ENCODE peak calls at places on chromosomes 4 and X, in nine cellular contexts. M, L, R, Z, H, I, J, S and W are unnamed samples.
A peak's percentile ranks its signal among the peaks of the same experiment; 100 is the strongest.

GRCh38 chr4:121307441-121308327 is 73.1 kb downstream of the QRFPR start:
- DNase-seq in S (no peak), J (peak; percentile 73), Z (peak; percentile 63), R (no peak), H (no peak), I (no peak), L (peak; percentile 53), M (peak; percentile 5), W (peak; percentile 32)

GRCh38 chr4:169802871-169803270 is 45.1 kb upstream of the HPF1 start:
- DNase-seq in I (no peak), M (no peak), J (no peak), H (no peak), S (no peak), Z (no peak), L (no peak), R (no peak), W (no peak)

GRCh38 chrX:55056820-55057690 is 17.8 kb upstream of the PAGE2B start:
- DNase-seq in M (no peak), L (no peak), J (no peak), Z (no peak), H (no peak), I (no peak), S (no peak), R (no peak), W (peak; percentile 9)

GRCh38 chr4:2341261-2341841 is 77.1 kb downstream of the ZFYVE28 start:
- DNase-seq in J (no peak), H (no peak), S (no peak), R (peak; percentile 58), I (no peak), Z (no peak), M (no peak), L (no peak), W (no peak)

GRCh38 chr4:176443117-176443516 is 123.4 kb downstream of the SPCS3 start:
- DNase-seq in M (no peak), S (no peak), J (no peak), H (no peak), L (no peak), Z (peak; percentile 56), I (no peak), R (no peak), W (no peak)

GRCh38 chr4:26326791-26327190 is 6.0 kb downstream of the RBPJ start:
- DNase-seq in H (no peak), L (no peak), I (no peak), M (no peak), R (no peak), J (no peak), Z (no peak), S (no peak), W (no peak)

GRCh38 chrX:116246261-116246660 is 75.7 kb downstream of the AGTR2 start:
- DNase-seq in M (no peak), R (no peak), I (no peak), L (no peak), Z (peak; percentile 0), J (no peak), H (no peak), S (no peak), W (no peak)

GRCh38 chr4:7212101-7212674 is 19.9 kb downstream of the SORCS2 start:
- DNase-seq in H (peak; percentile 16), L (no peak), I (no peak), Z (no peak), M (no peak), S (no peak), J (no peak), R (no peak), W (no peak)

GRCh38 chr4:4585012-4585670 is 43.3 kb upstream of the STX18 start:
- DNase-seq in Z (no peak), J (no peak), L (no peak), R (no peak), S (no peak), M (no peak), I (no peak), H (no peak), W (no peak)

GRCh38 chr4:134885436-134885835 is 683.8 kb upstream of the PABPC4L start:
- DNase-seq in S (no peak), L (no peak), Z (no peak), M (no peak), R (no peak), I (no peak), H (no peak), J (no peak), W (no peak)

GRCh38 chr4:55184600-55185523 is 59.5 kb upstream of the KDR start:
- DNase-seq in Z (peak; percentile 64), S (no peak), M (no peak), H (peak; percentile 47), J (no peak), R (no peak), L (no peak), I (no peak), W (peak; percentile 50)

GRCh38 chr4:10625130-10625529 is 59.4 kb downstream of the CLNK start:
- DNase-seq in S (no peak), R (no peak), H (no peak), L (no peak), I (no peak), J (no peak), Z (no peak), M (no peak), W (no peak)

GRCh38 chrX:39595977-39596376 is 501.8 kb downstream of the BCOR start:
- DNase-seq in Z (no peak), I (no peak), M (no peak), L (no peak), R (no peak), J (no peak), S (no peak), H (no peak), W (no peak)

GRCh38 chr4:111283066-111283677 is 660.3 kb upstream of the PITX2 start:
- DNase-seq in M (peak; percentile 1), I (peak; percentile 21), L (peak; percentile 63), J (peak; percentile 67), R (peak; percentile 64), Z (peak; percentile 65), H (no peak), S (peak; percentile 26), W (peak; percentile 50)

GRCh38 chr4:3516836-3517730 is 15.1 kb downstream of the LRPAP1 start:
- DNase-seq in H (peak; percentile 19), L (no peak), M (no peak), S (no peak), Z (no peak), J (no peak), R (no peak), I (no peak), W (no peak)

GRCh38 chrX:50980251-50980650 is 69.7 kb downstream of the BMP15 start:
- DNase-seq in J (no peak), L (no peak), S (no peak), R (no peak), H (no peak), I (no peak), M (no peak), Z (no peak), W (no peak)

GRCh38 chrX:1596676-1597344 is 5.4 kb downstream of the AKAP17A start:
- DNase-seq in R (peak; percentile 40), M (no peak), I (no peak), S (no peak), J (no peak), H (no peak), Z (no peak), L (no peak), W (no peak)

GRCh38 chr4:31918891-31919290 is 1198.7 kb downstream of the PCDH7 start:
- DNase-seq in L (no peak), I (no peak), R (no peak), H (no peak), J (peak; percentile 23), M (no peak), S (no peak), Z (no peak), W (no peak)

GRCh38 chrX:9501362-9501761 is 36.5 kb downstream of the TBL1X start:
- DNase-seq in J (no peak), L (no peak), I (no peak), Z (no peak), H (no peak), S (no peak), R (no peak), M (no peak), W (no peak)

GRCh38 chr4:143359794-143360193 is 23.1 kb downstream of the GAB1 start:
- DNase-seq in L (no peak), J (peak; percentile 87), H (no peak), S (no peak), I (no peak), M (no peak), Z (no peak), R (no peak), W (no peak)
- H3K4me1 ChIP-seq in L (no peaks in the 10 kb centered on the region), J (peaks cover 80% of the 10 kb centered on the region), H (peaks cover 78% of the 10 kb centered on the region), S (no peaks in the 10 kb centered on the region), I (peaks cover 97% of the 10 kb centered on the region), M (peaks cover 10% of the 10 kb centered on the region), Z (no peaks in the 10 kb centered on the region), R (peaks cover 61% of the 10 kb centered on the region), W (peaks cover 10% of the 10 kb centered on the region)

GRCh38 chr4:71260544-71260943 is 78.3 kb upstream of the SLC4A4 start:
- DNase-seq in H (no peak), Z (no peak), M (no peak), J (no peak), I (no peak), S (no peak), L (no peak), R (no peak), W (no peak)
- H3K36me3 ChIP-seq in H (no peaks in the 10 kb centered on the region), Z (no peaks in the 10 kb centered on the region), M (no peaks in the 10 kb centered on the region), J (no peaks in the 10 kb centered on the region), I (no peaks in the 10 kb centered on the region), S (no peaks in the 10 kb centered on the region), L (no peaks in the 10 kb centered on the region), R (no peaks in the 10 kb centered on the region), W (peaks cover 3% of the 10 kb centered on the region)

GRCh38 chr4:184402740-184403383 is 71.5 kb downstream of the IRF2 start:
- DNase-seq in I (no peak), Z (no peak), R (no peak), J (no peak), S (no peak), L (no peak), H (no peak), M (no peak), W (no peak)

GRCh38 chr4:184402239-184402638 is 72.1 kb downstream of the IRF2 start:
- DNase-seq in M (no peak), H (no peak), J (no peak), S (no peak), I (no peak), Z (no peak), R (no peak), L (peak; percentile 33), W (no peak)

GRCh38 chr4:184401397-184402171 is 72.8 kb downstream of the IRF2 start:
- DNase-seq in H (no peak), M (no peak), L (peak; percentile 79), Z (no peak), I (no peak), R (no peak), S (no peak), J (no peak), W (no peak)

GRCh38 chr4:184403384-184403781 is 71.0 kb downstream of the IRF2 start:
- DNase-seq in Z (no peak), M (no peak), S (no peak), L (no peak), I (no peak), H (no peak), J (no peak), R (no peak), W (no peak)

GRCh38 chr4:184404047-184404446 is 70.3 kb downstream of the IRF2 start:
- DNase-seq in R (no peak), S (no peak), Z (no peak), I (no peak), H (no peak), J (no peak), L (no peak), M (no peak), W (no peak)
- H3K4me1 ChIP-seq in R (peaks cover 32% of the 10 kb centered on the region), S (no peaks in the 10 kb centered on the region), Z (no peaks in the 10 kb centered on the region), I (peaks cover 80% of the 10 kb centered on the region), H (peaks cover 70% of the 10 kb centered on the region), J (peaks cover 34% of the 10 kb centered on the region), L (peaks cover 45% of the 10 kb centered on the region), M (peaks cover 11% of the 10 kb centered on the region), W (peaks cover 2% of the 10 kb centered on the region)

GRCh38 chr4:147638942-147639341 is 21.7 kb downstream of the TMEM184C start:
- DNase-seq in M (no peak), S (no peak), I (no peak), Z (no peak), J (no peak), H (no peak), R (no peak), L (no peak), W (no peak)
- H3K36me3 ChIP-seq in M (peaks cover 19% of the 10 kb centered on the region), S (peaks cover 52% of the 10 kb centered on the region), I (no peaks in the 10 kb centered on the region), Z (peaks cover 21% of the 10 kb centered on the region), J (peaks cover 43% of the 10 kb centered on the region), H (peaks cover 15% of the 10 kb centered on the region), R (peaks cover 58% of the 10 kb centered on the region), L (peaks cover 8% of the 10 kb centered on the region), W (peaks cover 12% of the 10 kb centered on the region)